ENCODE peak calls at places on chromosomes 1 and 21, in ten cellular contexts. Y is activated CD4-positive, alpha-beta T cell treated with anti-CD3 and anti-CD28 coated beads for 48 hours; X is PC-3; P is activated T-helper 1 cell treated with Interleukin-2 at 50 U/mL for 16 hours; M is NCI-H774; J is activated gamma-delta T cell treated with anti-CD3 and anti-CD28 coated beads, Interleukin-2, amount 50 U/mL, for 16 hours; Z is right cardiac atrium; B is body of pancreas; N is NCI-H146; D is HFF-Myc. T is an unnamed sample.

GRCh38 chr1:245180496-245180895 is 25.7 kb downstream of the KIF26B start:
- DNase-seq in Y (no peak), X (no peak), P (no peak), M (no peak), J (no peak), Z (no peak), B (no peak), N (peak), D (no peak), T (no peak)

GRCh38 chr1:101567582-101568189 is 330.9 kb downstream of the S1PR1 start:
- DNase-seq in Y (peak), X (peak), P (peak), M (peak), J (peak), Z (peak), B (peak), N (no peak), D (no peak), T (peak)

GRCh38 chr1:86499987-86500593 is 31.4 kb downstream of the CLCA1 start:
- DNase-seq in Y (no peak), X (peak), P (no peak), M (no peak), J (no peak), Z (no peak), B (no peak), N (peak), D (no peak), T (no peak)

GRCh38 chr1:239976130-239976968 is 115.3 kb upstream of the FMN2 start:
- DNase-seq in Y (peak), X (peak), P (no peak), M (peak), J (peak), Z (no peak), B (peak), N (peak), D (peak), T (peak)

GRCh38 chr21:46639489-46640386 is 4.3 kb downstream of the PRMT2 start:
- DNase-seq in Y (no peak), X (peak), P (no peak), M (no peak), J (no peak), Z (no peak), B (no peak), N (no peak), D (no peak), T (no peak)

GRCh38 chr21:35779690-35780570 is 280.4 kb downstream of the SETD4 start:
- DNase-seq in Y (no peak), X (peak), P (no peak), M (no peak), J (no peak), Z (no peak), B (peak), N (no peak), D (peak), T (no peak)

GRCh38 chr1:172616646-172617045 is 42.3 kb upstream of the FASLG start:
- DNase-seq in Y (no peak), X (no peak), P (no peak), M (no peak), J (no peak), Z (no peak), B (no peak), N (no peak), D (no peak), T (no peak)

GRCh38 chr1:223662943-223663342 is 2.6 kb downstream of the CAPN8 start:
- DNase-seq in Y (no peak), X (no peak), P (no peak), M (no peak), J (no peak), Z (no peak), B (no peak), N (no peak), D (no peak), T (no peak)

GRCh38 chr1:13960376-13960987 is 260.5 kb downstream of the PRDM2 start:
- DNase-seq in Y (peak), X (peak), P (peak), M (peak), J (peak), Z (peak), B (peak), N (peak), D (peak), T (peak)

GRCh38 chr21:45765375-45765774 is 121.8 kb downstream of the PCBP3 start:
- DNase-seq in Y (no peak), X (no peak), P (no peak), M (no peak), J (no peak), Z (no peak), B (no peak), N (no peak), D (no peak), T (no peak)

T was measured in activated CD8-positive, alpha-beta memory T cell treated with anti-CD3 and anti-CD28 coated beads, Interleukin-2, amount 50 U/mL, for 48 hours.